ENCODE peak calls at places on chromosomes 3 and 15, in six cellular contexts. J is suprapubic skin, H is HepG2, C is lower leg skin, B is body of pancreas, A is heart left ventricle. F is an unnamed sample.

GRCh38 chr3:88784925-88785324 is 322.5 kb upstream of the EPHA3 start:
- DNase-seq in J (no peak), H (no peak), C (no peak), B (no peak), A (no peak), F (no peak)

GRCh38 chr15:58346361-58346760 is 85.4 kb upstream of the LIPC start:
- DNase-seq in J (no peak), H (no peak), C (no peak), B (no peak), A (no peak), F (no peak)

GRCh38 chr3:133838916-133839800 is 33.5 kb downstream of the SRPRB start:
- DNase-seq in J (peak), H (no peak), C (no peak), B (no peak), A (no peak), F (no peak)

GRCh38 chr3:17749281-17749680 is 6.8 kb upstream of the TBC1D5 start:
- DNase-seq in J (no peak), H (no peak), C (no peak), B (no peak), A (no peak), F (no peak)

GRCh38 chr3:133038089-133038730 is at the start of gene TMEM108:
- DNase-seq in J (peak), H (no peak), C (peak), B (peak), A (peak), F (no peak)

GRCh38 chr3:161069441-161070251 is 35.5 kb downstream of the B3GALNT1 start:
- DNase-seq in J (no peak), H (no peak), C (peak), B (peak), A (no peak), F (peak)

GRCh38 chr15:59140422-59141226 is 35.7 kb downstream of the CCNB2 start:
- DNase-seq in J (peak), H (no peak), C (no peak), B (no peak), A (no peak), F (no peak)

GRCh38 chr3:10344147-10344943 is 23.4 kb upstream of the SEC13 start:
- DNase-seq in J (no peak), H (no peak), C (no peak), B (peak), A (no peak), F (no peak)

GRCh38 chr3:112688819-112689218 is 47.9 kb upstream of the CCDC80 start:
- DNase-seq in J (no peak), H (no peak), C (no peak), B (no peak), A (no peak), F (no peak)

GRCh38 chr3:121463745-121464144 is 82.0 kb downstream of the POLQ start:
- DNase-seq in J (no peak), H (no peak), C (no peak), B (no peak), A (no peak), F (no peak)

GRCh38 chr3:11764931-11765363 is 81.7 kb downstream of the TAMM41 start:
- DNase-seq in J (no peak), H (no peak), C (no peak), B (no peak), A (no peak), F (peak)

GRCh38 chr3:64011685-64012084 is 11.6 kb downstream of the PSMD6 start:
- DNase-seq in J (no peak), H (no peak), C (no peak), B (peak), A (no peak), F (no peak)

GRCh38 chr3:24829011-24829581 is 334.4 kb upstream of the THRB start:
- DNase-seq in J (no peak), H (no peak), C (no peak), B (peak), A (peak), F (no peak)

GRCh38 chr3:45915518-45916231 is 27.6 kb upstream of the CXCR6 start:
- DNase-seq in J (peak), H (no peak), C (no peak), B (no peak), A (no peak), F (peak)

GRCh38 chr15:92906563-92907081 is 6.5 kb downstream of the CHD2 start:
- DNase-seq in J (no peak), H (no peak), C (no peak), B (no peak), A (no peak), F (no peak)

GRCh38 chr15:29939404-29939803 is 117.1 kb upstream of the TJP1 start:
- DNase-seq in J (no peak), H (no peak), C (no peak), B (no peak), A (no peak), F (peak)

GRCh38 chr3:7166460-7166859 is 305.5 kb downstream of the GRM7 start:
- DNase-seq in J (no peak), H (no peak), C (no peak), B (no peak), A (peak), F (no peak)

GRCh38 chr3:73815966-73816365 is 191.2 kb upstream of the PDZRN3 start:
- DNase-seq in J (no peak), H (no peak), C (no peak), B (no peak), A (no peak), F (no peak)

GRCh38 chr3:194521514-194522260 is 34.9 kb upstream of the ATP13A3 start:
- DNase-seq in J (no peak), H (no peak), C (no peak), B (no peak), A (no peak), F (no peak)

GRCh38 chr3:3165241-3165640 is 14.2 kb downstream of the CRBN start:
- DNase-seq in J (no peak), H (no peak), C (no peak), B (no peak), A (no peak), F (no peak)

GRCh38 chr3:17025594-17026139 is 140.9 kb downstream of the PLCL2 start:
- DNase-seq in J (no peak), H (no peak), C (no peak), B (no peak), A (no peak), F (no peak)

GRCh38 chr3:180283251-180283650 is 246.5 kb upstream of the PEX5L start:
- DNase-seq in J (no peak), H (no peak), C (no peak), B (no peak), A (no peak), F (no peak)

GRCh38 chr3:15964605-15965061 is 166.9 kb upstream of the ANKRD28 start:
- DNase-seq in J (no peak), H (no peak), C (no peak), B (no peak), A (no peak), F (peak)

GRCh38 chr3:126063358-126063965 is 20.5 kb downstream of the SLC41A3 start:
- DNase-seq in J (no peak), H (no peak), C (no peak), B (no peak), A (no peak), F (no peak)

GRCh38 chr3:134320749-134321148 is 53.5 kb downstream of the AMOTL2 start:
- DNase-seq in J (peak), H (no peak), C (no peak), B (no peak), A (no peak), F (no peak)

GRCh38 chr15:34892963-34893591 is 76.5 kb downstream of the AQR start:
- DNase-seq in J (no peak), H (no peak), C (no peak), B (no peak), A (no peak), F (no peak)

GRCh38 chr3:78101363-78101762 is 1061.5 kb downstream of the ROBO2 start:
- DNase-seq in J (no peak), H (no peak), C (no peak), B (no peak), A (no peak), F (no peak)

GRCh38 chr15:46039703-46040102 is 404.9 kb downstream of the SQOR start:
- DNase-seq in J (no peak), H (no peak), C (no peak), B (no peak), A (no peak), F (no peak)

GRCh38 chr15:31262901-31263671 is 63.5 kb upstream of the KLF13 start:
- DNase-seq in J (peak), H (no peak), C (peak), B (no peak), A (peak), F (no peak)

GRCh38 chr15:67843571-67844387 is 3.9 kb upstream of the RNU6-1 start:
- DNase-seq in J (no peak), H (peak), C (no peak), B (no peak), A (no peak), F (no peak)

GRCh38 chr3:194133661-194134230 is 2.2 kb upstream of the HES1 start:
- DNase-seq in J (peak), H (peak), C (no peak), B (peak), A (peak), F (peak)

GRCh38 chr3:59247402-59247841 is 197.6 kb upstream of the CFAP20DC start:
- DNase-seq in J (no peak), H (no peak), C (no peak), B (no peak), A (no peak), F (no peak)

GRCh38 chr3:177357352-177358084 is 160.2 kb upstream of the TBL1XR1 start:
- DNase-seq in J (no peak), H (peak), C (no peak), B (no peak), A (peak), F (peak)

GRCh38 chr3:55167586-55168317 is 239.9 kb upstream of the LRTM1 start:
- DNase-seq in J (no peak), H (no peak), C (no peak), B (no peak), A (no peak), F (no peak)

GRCh38 chr3:180646187-180646790 is 33.0 kb downstream of the CCDC39 start:
- DNase-seq in J (no peak), H (no peak), C (no peak), B (no peak), A (no peak), F (no peak)

GRCh38 chr15:74251187-74251811 is 15.2 kb downstream of the CCDC33 start:
- DNase-seq in J (no peak), H (no peak), C (no peak), B (peak), A (peak), F (no peak)

GRCh38 chr3:188133646-188134045 is 20.3 kb upstream of the LPP start:
- DNase-seq in J (no peak), H (no peak), C (no peak), B (no peak), A (no peak), F (no peak)

GRCh38 chr3:52752045-52752660 is 18.6 kb downstream of the NEK4 start:
- DNase-seq in J (no peak), H (no peak), C (no peak), B (no peak), A (no peak), F (no peak)

GRCh38 chr3:58059349-58060321 is 51.4 kb downstream of the FLNB start:
- DNase-seq in J (no peak), H (peak), C (no peak), B (peak), A (peak), F (no peak)

DNA sequence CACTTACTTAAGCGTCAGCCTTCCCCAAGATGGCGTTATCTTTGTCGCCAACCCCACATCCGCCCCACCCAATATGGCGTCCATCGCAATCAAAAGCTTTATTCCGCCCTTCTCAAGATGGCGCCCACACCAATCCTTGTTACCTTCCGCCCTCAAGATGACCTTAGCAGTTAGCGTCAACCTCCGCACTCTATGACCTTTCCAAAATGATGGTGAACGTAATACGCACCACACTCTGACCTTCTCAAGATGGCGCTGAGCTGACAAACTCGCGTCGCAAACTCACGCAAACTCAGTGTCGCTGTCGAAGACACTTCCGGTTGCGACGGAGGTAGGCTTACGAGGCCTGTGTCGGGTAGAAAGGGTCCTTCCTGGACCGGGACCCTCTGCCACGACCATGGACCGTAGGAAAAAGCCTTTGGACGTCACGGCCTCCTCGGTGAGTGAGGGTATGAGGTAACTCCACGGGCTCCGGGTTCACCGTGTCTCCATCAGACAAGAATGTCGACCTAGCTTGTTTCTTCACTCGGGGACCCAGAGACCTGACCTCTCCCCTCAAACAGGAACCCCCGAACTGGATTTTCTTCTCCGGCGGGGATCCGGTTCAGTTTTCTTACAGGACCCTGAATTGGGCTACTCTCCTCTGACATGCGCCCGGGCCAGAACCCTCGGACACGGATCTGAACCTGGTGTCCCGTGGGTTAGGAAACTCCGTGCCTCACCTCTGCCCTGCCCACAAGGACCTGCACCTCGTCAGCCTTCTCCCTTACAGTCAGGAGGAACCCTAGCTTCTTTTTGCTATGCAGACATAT is at the start of gene CCDC174:
- DNase-seq in J (peak), H (peak), C (peak), B (peak), A (peak), F (peak)
- TF ChIP-seq POLR2A in J (peak), H (peak), C (no peak), B (peak), A (peak), F (peak)

DNA sequence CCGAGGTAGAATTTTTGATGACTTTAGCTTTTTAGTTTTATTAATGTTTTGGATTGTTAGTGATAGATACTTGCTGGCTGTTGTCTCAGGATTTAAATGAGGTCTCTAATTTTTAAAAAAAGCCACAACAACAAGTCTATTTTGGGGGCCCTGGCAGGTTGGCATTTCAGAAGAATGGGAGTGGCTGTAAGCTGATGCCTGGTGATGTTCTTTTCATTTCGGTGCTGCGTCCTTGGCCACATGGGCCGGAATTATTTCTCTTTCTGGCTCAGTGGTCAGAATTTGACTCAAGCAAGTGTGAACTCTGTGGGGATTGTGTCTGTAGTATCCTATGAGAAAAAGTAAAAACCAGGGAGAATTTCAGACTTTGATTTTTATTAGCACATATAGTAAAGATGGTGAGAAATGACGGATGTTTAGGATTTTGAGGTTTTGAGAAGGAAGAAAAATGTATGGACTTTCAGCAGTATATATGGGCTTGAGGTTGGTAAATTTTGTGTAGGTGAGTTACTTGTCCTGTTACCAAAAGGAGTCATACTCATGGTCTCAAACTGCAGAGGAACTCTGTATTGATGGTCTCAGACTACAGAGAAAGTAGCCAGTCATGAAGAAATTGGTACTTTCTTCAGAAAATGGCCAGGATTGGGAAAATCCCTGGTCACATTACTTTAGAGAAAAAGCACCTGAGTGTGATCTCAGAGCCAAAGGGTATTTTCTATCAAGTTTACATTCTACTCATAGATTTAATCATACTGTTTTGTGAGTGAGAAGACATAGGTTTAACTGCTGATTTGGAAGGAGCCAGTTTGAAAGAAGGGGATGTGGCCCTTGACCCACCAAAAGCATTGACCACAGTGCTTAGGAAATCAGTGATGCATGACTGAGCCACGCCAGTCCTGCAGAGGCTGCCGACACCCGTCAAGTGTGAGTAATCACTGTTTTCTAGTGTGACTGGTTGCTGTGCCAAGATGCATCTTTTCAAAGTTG is 203.3 kb downstream of the AKAP13 start:
- DNase-seq in J (no peak), H (no peak), C (no peak), B (no peak), A (peak), F (no peak)
- TF ChIP-seq POLR2A in J (no peak), H (no peak), C (no peak), B (no peak), A (peak), F (no peak)

GRCh38 chr3:12832350-12833225 is 8.8 kb downstream of the RPL32 start:
- DNase-seq in J (no peak), H (no peak), C (no peak), B (no peak), A (no peak), F (no peak)
- TF ChIP-seq POLR2A in J (no peak), H (no peak), C (no peak), B (no peak), A (no peak), F (no peak)

GRCh38 chr3:100993309-100993708 is at the start of gene ABI3BP:
- DNase-seq in J (peak), H (no peak), C (peak), B (peak), A (peak), F (peak)
- TF ChIP-seq POLR2A in J (peak), H (no peak), C (no peak), B (no peak), A (peak), F (peak)

F was measured in H54.